ENCODE peak calls at places on chromosome 16, in seven cellular contexts. One of them, this sample, is unnamed.

GRCh38 chr16:84975522-84975921 is 35.8 kb downstream of the ZDHHC7 start:
- DNase-seq in fibroblast of lung: no peak
- DNase-seq in cardiac fibroblast: no peak
- DNase-seq in omental fat pad: no peak
- DNase-seq in RWPE1: no peak
- DNase-seq in stomach: no peak
- DNase-seq in CD8-positive, alpha-beta T cell: no peak
- DNase-seq in this sample: no peak

GRCh38 chr16:35636831-35637230 is 2177.4 kb downstream of the TP53TG3F start:
- DNase-seq in cardiac fibroblast: no peak
- DNase-seq in fibroblast of lung: no peak
- DNase-seq in CD8-positive, alpha-beta T cell: no peak
- DNase-seq in omental fat pad: no peak
- DNase-seq in RWPE1: no peak
- DNase-seq in stomach: no peak
- DNase-seq in this sample: no peak

GRCh38 chr16:3691778-3692177 is 25.5 kb downstream of the TRAP1 start:
- DNase-seq in omental fat pad: no peak
- DNase-seq in fibroblast of lung: no peak
- DNase-seq in stomach: no peak
- DNase-seq in RWPE1: no peak
- DNase-seq in cardiac fibroblast: no peak
- DNase-seq in CD8-positive, alpha-beta T cell: no peak
- DNase-seq in this sample: no peak

GRCh38 chr16:3767333-3767977 is 50.1 kb upstream of the TRAP1 start:
- DNase-seq in fibroblast of lung: no peak
- DNase-seq in stomach: no peak
- DNase-seq in RWPE1: no peak
- DNase-seq in CD8-positive, alpha-beta T cell: no peak
- DNase-seq in omental fat pad: no peak
- DNase-seq in cardiac fibroblast: no peak
- DNase-seq in this sample: no peak

GRCh38 chr16:89863741-89864391 is 9.5 kb upstream of the TCF25 start:
- DNase-seq in cardiac fibroblast: peak; percentile 77
- DNase-seq in RWPE1: peak; percentile 33
- DNase-seq in CD8-positive, alpha-beta T cell: peak; percentile 56
- DNase-seq in stomach: no peak
- DNase-seq in omental fat pad: no peak
- DNase-seq in fibroblast of lung: peak; percentile 14
- DNase-seq in this sample: peak; percentile 75

GRCh38 chr16:55297062-55297909 is 26.7 kb upstream of the IRX6 start:
- DNase-seq in RWPE1: peak; percentile 75
- DNase-seq in CD8-positive, alpha-beta T cell: no peak
- DNase-seq in cardiac fibroblast: no peak
- DNase-seq in omental fat pad: no peak
- DNase-seq in stomach: no peak
- DNase-seq in fibroblast of lung: no peak
- DNase-seq in this sample: no peak

GRCh38 chr16:81798311-81799137 is 19.4 kb downstream of the PLCG2 start:
- DNase-seq in omental fat pad: no peak
- DNase-seq in CD8-positive, alpha-beta T cell: no peak
- DNase-seq in fibroblast of lung: no peak
- DNase-seq in stomach: no peak
- DNase-seq in RWPE1: no peak
- DNase-seq in cardiac fibroblast: no peak
- DNase-seq in this sample: peak; percentile 70

GRCh38 chr16:27520982-27521673 is 28.6 kb downstream of the GTF3C1 start:
- DNase-seq in cardiac fibroblast: peak; percentile 83
- DNase-seq in RWPE1: no peak
- DNase-seq in omental fat pad: no peak
- DNase-seq in stomach: no peak
- DNase-seq in fibroblast of lung: peak; percentile 41
- DNase-seq in CD8-positive, alpha-beta T cell: no peak
- DNase-seq in this sample: no peak

GRCh38 chr16:86497551-86498021 is 12.7 kb upstream of the FOXF1 start:
- DNase-seq in fibroblast of lung: no peak
- DNase-seq in stomach: no peak
- DNase-seq in omental fat pad: no peak
- DNase-seq in RWPE1: no peak
- DNase-seq in cardiac fibroblast: no peak
- DNase-seq in CD8-positive, alpha-beta T cell: no peak
- DNase-seq in this sample: no peak

GRCh38 chr16:4550587-4550986 is 5.6 kb upstream of the C16orf96 start:
- DNase-seq in fibroblast of lung: no peak
- DNase-seq in omental fat pad: no peak
- DNase-seq in cardiac fibroblast: no peak
- DNase-seq in CD8-positive, alpha-beta T cell: no peak
- DNase-seq in RWPE1: no peak
- DNase-seq in stomach: no peak
- DNase-seq in this sample: no peak

GRCh38 chr16:71258371-71258770 is 27.8 kb upstream of the HYDIN start:
- DNase-seq in cardiac fibroblast: no peak
- DNase-seq in stomach: no peak
- DNase-seq in RWPE1: no peak
- DNase-seq in fibroblast of lung: no peak
- DNase-seq in omental fat pad: no peak
- DNase-seq in CD8-positive, alpha-beta T cell: no peak
- DNase-seq in this sample: no peak

GRCh38 chr16:30444231-30445148 is 1.2 kb downstream of the SEPHS2 start:
- DNase-seq in omental fat pad: no peak
- DNase-seq in stomach: no peak
- DNase-seq in fibroblast of lung: no peak
- DNase-seq in cardiac fibroblast: no peak
- DNase-seq in CD8-positive, alpha-beta T cell: no peak
- DNase-seq in RWPE1: no peak
- DNase-seq in this sample: no peak

GRCh38 chr16:85444879-85445778 is 168.0 kb upstream of the GSE1 start:
- DNase-seq in RWPE1: no peak
- DNase-seq in stomach: peak; percentile 56
- DNase-seq in CD8-positive, alpha-beta T cell: no peak
- DNase-seq in omental fat pad: no peak
- DNase-seq in fibroblast of lung: no peak
- DNase-seq in cardiac fibroblast: no peak
- DNase-seq in this sample: no peak

GRCh38 chr16:48542020-48542473 is 67.9 kb downstream of the N4BP1 start:
- DNase-seq in fibroblast of lung: peak; percentile 75
- DNase-seq in cardiac fibroblast: peak; percentile 69
- DNase-seq in stomach: no peak
- DNase-seq in CD8-positive, alpha-beta T cell: no peak
- DNase-seq in RWPE1: peak; percentile 35
- DNase-seq in omental fat pad: no peak
- DNase-seq in this sample: no peak

GRCh38 chr16:424033-424622 is 1.3 kb upstream of the RAB11FIP3 start:
- DNase-seq in omental fat pad: no peak
- DNase-seq in cardiac fibroblast: peak; percentile 97
- DNase-seq in fibroblast of lung: peak; percentile 98
- DNase-seq in CD8-positive, alpha-beta T cell: no peak
- DNase-seq in stomach: peak; percentile 35
- DNase-seq in RWPE1: peak; percentile 90
- DNase-seq in this sample: no peak

GRCh38 chr16:80577485-80578280 is 36.9 kb downstream of the DYNLRB2 start:
- DNase-seq in CD8-positive, alpha-beta T cell: no peak
- DNase-seq in stomach: peak; percentile 76
- DNase-seq in fibroblast of lung: no peak
- DNase-seq in RWPE1: no peak
- DNase-seq in cardiac fibroblast: no peak
- DNase-seq in omental fat pad: no peak
- DNase-seq in this sample: no peak

DNA sequence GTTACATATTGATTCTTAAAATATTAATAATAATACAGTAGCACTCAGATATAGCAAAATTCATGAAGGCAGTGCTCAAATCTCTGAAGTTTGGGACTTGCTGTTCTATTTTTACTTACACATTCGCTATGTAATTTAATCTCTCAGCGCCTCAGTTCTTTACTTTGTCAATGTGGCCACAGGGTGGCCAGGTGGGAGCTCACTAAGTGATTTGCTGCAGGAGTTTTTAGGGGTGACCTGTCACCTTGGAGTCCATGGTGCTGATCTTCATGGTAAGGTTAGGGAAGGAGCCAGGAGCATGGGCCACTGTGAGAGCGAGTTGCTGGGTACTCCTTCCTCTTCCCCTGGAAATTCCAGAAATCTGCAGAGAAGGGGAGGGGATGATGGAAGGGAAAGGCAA is 28.1 kb downstream of the VWA3A start:
- DNase-seq in CD8-positive, alpha-beta T cell: no peak
- DNase-seq in fibroblast of lung: no peak
- DNase-seq in RWPE1: no peak
- DNase-seq in stomach: no peak
- DNase-seq in omental fat pad: no peak
- DNase-seq in cardiac fibroblast: no peak
- DNase-seq in this sample: no peak
- TF ChIP-seq CTCF in CD8-positive, alpha-beta T cell: no peak
- TF ChIP-seq CTCF in fibroblast of lung: no peak
- TF ChIP-seq CTCF in RWPE1: no peak
- TF ChIP-seq CTCF in stomach: no peak
- TF ChIP-seq CTCF in omental fat pad: no peak
- TF ChIP-seq CTCF in cardiac fibroblast: no peak
- TF ChIP-seq CTCF in this sample: no peak

GRCh38 chr16:53356478-53357207 is 77.6 kb upstream of the RBL2 start:
- DNase-seq in CD8-positive, alpha-beta T cell: no peak
- DNase-seq in RWPE1: no peak
- DNase-seq in omental fat pad: no peak
- DNase-seq in cardiac fibroblast: no peak
- DNase-seq in stomach: no peak
- DNase-seq in fibroblast of lung: no peak
- DNase-seq in this sample: no peak
- TF ChIP-seq CTCF in CD8-positive, alpha-beta T cell: no peak
- TF ChIP-seq CTCF in RWPE1: no peak
- TF ChIP-seq CTCF in omental fat pad: no peak
- TF ChIP-seq CTCF in cardiac fibroblast: no peak
- TF ChIP-seq CTCF in stomach: no peak
- TF ChIP-seq CTCF in fibroblast of lung: no peak
- TF ChIP-seq CTCF in this sample: no peak

DNA sequence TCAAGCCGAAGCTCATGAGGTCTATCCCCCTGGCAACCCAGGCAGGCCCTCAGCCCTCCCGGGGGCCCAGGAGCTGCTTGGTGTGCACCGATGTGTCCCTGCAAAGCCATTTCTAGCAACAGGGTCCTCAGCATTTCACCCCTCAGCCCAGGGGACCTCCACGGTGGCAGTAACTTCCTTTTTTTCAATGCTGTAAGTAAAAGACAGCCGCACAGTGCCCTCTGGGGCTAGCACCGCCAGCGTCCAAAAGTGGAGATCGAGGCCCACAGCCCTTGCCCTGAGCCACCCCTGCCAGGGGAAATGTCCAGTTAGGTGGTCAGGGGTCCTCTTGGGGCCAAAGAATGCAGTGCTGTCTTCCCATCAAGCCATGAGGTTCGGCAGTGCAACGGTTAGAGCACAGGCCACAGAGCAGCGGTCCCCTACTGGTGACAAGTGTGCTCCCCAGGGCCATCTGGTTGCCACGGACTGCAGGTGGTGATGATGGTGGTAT is 79.9 kb downstream of the LITAF start:
- DNase-seq in omental fat pad: no peak
- DNase-seq in fibroblast of lung: no peak
- DNase-seq in RWPE1: no peak
- DNase-seq in stomach: no peak
- DNase-seq in cardiac fibroblast: no peak
- DNase-seq in CD8-positive, alpha-beta T cell: no peak
- DNase-seq in this sample: no peak
- TF ChIP-seq CTCF in omental fat pad: no peak
- TF ChIP-seq CTCF in fibroblast of lung: no peak
- TF ChIP-seq CTCF in RWPE1: no peak
- TF ChIP-seq CTCF in stomach: no peak
- TF ChIP-seq CTCF in cardiac fibroblast: no peak
- TF ChIP-seq CTCF in CD8-positive, alpha-beta T cell: no peak
- TF ChIP-seq CTCF in this sample: no peak

DNA sequence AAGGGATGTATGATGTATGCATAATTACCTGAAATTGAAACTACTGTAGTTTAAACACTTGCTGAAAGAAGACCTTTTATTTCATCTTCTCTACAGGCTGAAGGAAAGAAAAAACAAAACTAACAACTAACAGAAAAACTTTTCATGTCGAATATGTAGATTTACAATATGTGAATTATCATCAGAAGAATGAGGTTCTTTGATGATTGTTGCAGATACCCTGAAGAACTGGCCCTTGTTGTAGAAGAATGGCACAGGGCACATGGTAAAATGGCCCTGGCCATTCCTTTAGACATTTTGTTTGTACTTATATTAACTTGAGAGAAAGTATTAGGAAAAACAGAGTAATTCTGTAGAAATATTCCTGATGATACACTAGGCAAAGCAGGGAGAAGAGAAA is 443.8 kb downstream of the MAF start:
- DNase-seq in CD8-positive, alpha-beta T cell: no peak
- DNase-seq in RWPE1: no peak
- DNase-seq in fibroblast of lung: no peak
- DNase-seq in omental fat pad: no peak
- DNase-seq in stomach: no peak
- DNase-seq in cardiac fibroblast: no peak
- DNase-seq in this sample: no peak
- TF ChIP-seq CTCF in CD8-positive, alpha-beta T cell: no peak
- TF ChIP-seq CTCF in RWPE1: no peak
- TF ChIP-seq CTCF in fibroblast of lung: no peak
- TF ChIP-seq CTCF in omental fat pad: no peak
- TF ChIP-seq CTCF in stomach: no peak
- TF ChIP-seq CTCF in cardiac fibroblast: no peak
- TF ChIP-seq CTCF in this sample: no peak